ENCODE peak calls at places on chromosomes 1 and 21, in five cellular contexts. T is brain microvascular endothelial cell; M is heart left ventricle; U is CD8-positive, alpha-beta T cell; F is right lobe of liver. N is an unnamed sample.
A peak's percentile ranks its signal among the peaks of the same experiment; 100 is the strongest.

GRCh38 chr1:229094476-229095311 is 176.2 kb upstream of the RAB4A start:
- DNase-seq in T (peak; percentile 7), M (no peak), U (no peak), F (peak; percentile 40), N (no peak)

GRCh38 chr21:44377922-44378645 is 24.7 kb downstream of the TRPM2 start:
- DNase-seq in T (no peak), M (no peak), U (no peak), F (peak; percentile 34), N (peak; percentile 55)

GRCh38 chr1:33153650-33154049 is 28.2 kb downstream of the TRIM62 start:
- DNase-seq in T (peak; percentile 53), M (no peak), U (no peak), F (no peak), N (no peak)

GRCh38 chr1:24386241-24386640 is 27.3 kb downstream of the STPG1 start:
- DNase-seq in T (no peak), M (no peak), U (no peak), F (peak; percentile 23), N (no peak)

GRCh38 chr1:234134878-234135277 is 230.4 kb downstream of the SLC35F3 start:
- DNase-seq in T (no peak), M (no peak), U (no peak), F (no peak), N (no peak)

GRCh38 chr1:192485692-192486436 is 89.7 kb upstream of the RGS1 start:
- DNase-seq in T (peak; percentile 92), M (peak; percentile 66), U (no peak), F (peak; percentile 78), N (peak; percentile 80)

GRCh38 chr21:42746593-42747266 is 93.3 kb downstream of the PDE9A start:
- DNase-seq in T (no peak), M (no peak), U (peak; percentile 30), F (no peak), N (no peak)

GRCh38 chr1:236565530-236565929 is 38.8 kb downstream of the HEATR1 start:
- DNase-seq in T (no peak), M (no peak), U (no peak), F (no peak), N (no peak)

GRCh38 chr1:177873238-177873637 is 96.6 kb downstream of the SEC16B start:
- DNase-seq in T (peak; percentile 85), M (no peak), U (no peak), F (no peak), N (no peak)

GRCh38 chr1:11473635-11474034 is 5.3 kb upstream of the DISP3 start:
- DNase-seq in T (no peak), M (no peak), U (no peak), F (no peak), N (no peak)

GRCh38 chr1:209046935-209047334 is 536.6 kb upstream of the CAMK1G start:
- DNase-seq in T (no peak), M (no peak), U (no peak), F (no peak), N (no peak)

GRCh38 chr1:44652445-44653106 is 21.7 kb downstream of the TMEM53 start:
- DNase-seq in T (peak; percentile 60), M (peak; percentile 72), U (peak; percentile 64), F (peak; percentile 76), N (no peak)

GRCh38 chr1:234260578-234260977 is 112.7 kb upstream of the COA6 start:
- DNase-seq in T (no peak), M (no peak), U (no peak), F (no peak), N (no peak)

GRCh38 chr21:45736042-45736704 is 92.6 kb downstream of the PCBP3 start:
- DNase-seq in T (no peak), M (no peak), U (no peak), F (no peak), N (no peak)

DNA sequence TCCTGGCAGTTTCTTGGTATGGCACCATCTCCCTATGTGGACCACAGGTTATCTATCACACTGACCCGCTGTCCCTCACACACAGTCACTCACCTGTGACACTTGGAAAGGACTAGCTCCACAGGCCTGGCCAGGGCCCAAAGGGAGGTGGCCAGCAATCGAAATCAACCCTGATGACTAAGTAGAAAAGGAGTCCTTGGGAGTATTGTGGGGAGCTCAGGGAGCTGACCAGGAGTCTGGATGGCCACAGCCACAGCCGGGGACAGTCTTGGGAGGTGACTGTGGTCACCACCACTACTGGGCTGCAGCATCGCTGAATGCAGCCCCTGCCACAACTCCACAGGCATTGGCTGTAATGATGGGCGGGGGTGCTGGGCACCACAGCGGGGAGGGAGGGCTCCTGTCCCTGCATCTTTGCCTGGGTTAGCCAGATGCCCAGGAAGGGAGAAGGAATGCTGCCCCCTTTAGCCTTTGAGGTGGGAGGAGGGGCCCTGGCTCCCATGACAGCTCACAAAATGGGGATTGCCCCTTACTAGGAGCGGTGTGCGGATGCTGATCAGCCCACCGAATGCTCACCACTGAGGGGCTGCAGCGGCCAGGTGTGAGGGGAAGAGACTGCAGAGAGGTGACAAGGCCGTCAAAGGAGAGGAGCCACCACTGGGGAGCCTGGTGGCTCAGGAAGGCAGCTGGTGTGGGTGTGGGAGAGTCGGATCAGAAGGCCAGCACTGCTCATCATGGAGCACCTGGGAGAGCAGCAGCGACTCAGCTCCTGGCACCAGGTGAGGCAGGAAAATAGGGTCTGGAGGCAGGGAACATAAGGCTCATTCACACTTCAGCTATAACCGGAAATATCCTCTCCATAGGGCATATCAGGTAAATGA is 61.3 kb downstream of the H3-3A start:
- DNase-seq in T (no peak), M (no peak), U (no peak), F (no peak), N (peak; percentile 67)
- TF ChIP-seq CTCF in T (no peak), M (no peak), U (no peak), F (no peak), N (no peak)

DNA sequence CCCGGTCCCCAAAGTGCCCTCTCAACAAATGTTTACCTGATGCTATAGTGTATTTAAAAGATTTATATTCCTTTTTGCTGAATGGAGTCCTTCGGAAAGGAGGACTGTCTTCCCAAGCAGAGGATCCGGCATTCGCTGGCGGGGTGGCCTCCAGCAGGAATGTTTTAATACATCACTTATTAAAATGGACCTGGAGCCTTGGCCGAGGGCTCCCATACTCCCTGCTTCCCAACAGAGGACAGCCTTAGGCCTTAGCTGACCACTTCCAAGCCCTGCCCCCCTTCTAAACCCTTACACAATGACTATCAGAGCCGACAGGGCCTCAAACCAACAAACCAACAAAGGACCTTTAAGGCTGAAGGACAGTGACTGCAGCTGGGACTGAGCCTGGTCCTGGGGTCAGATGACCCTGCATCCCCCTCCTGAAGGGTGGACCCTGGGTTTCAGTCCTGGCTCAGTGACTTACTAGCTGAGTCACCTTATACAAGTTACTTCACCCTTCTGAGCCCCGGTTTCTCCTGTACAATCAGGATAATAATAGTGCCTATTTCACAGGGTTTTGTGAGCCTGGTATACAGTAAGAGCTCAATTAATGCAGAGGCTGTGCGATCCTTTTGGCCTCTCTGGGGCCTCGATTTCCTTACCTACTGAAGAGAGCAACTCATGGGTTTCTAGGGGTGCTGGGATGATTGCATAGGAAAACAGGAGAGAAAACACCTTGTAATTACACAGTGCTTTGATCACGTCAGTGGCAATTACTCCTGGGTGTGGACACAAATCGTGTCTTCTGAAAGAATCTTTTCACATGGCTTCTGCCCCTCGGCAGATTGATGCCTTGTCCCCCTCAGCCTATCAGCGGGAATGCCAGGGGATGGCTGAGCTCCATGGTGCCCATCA is 5.5 kb downstream of the CAMK2N1 start:
- DNase-seq in T (no peak), M (no peak), U (no peak), F (peak; percentile 91), N (no peak)
- H3K27ac ChIP-seq in T (no peak overlapping the region), M (no peak overlapping the region), U (no peak overlapping the region), F (peak overlapping the region; percentile 61), N (no peak overlapping the region)

GRCh38 chr1:42784946-42785693 is at the start of gene TMEM269:
- DNase-seq in T (no peak), M (no peak), U (peak; percentile 25), F (no peak), N (no peak)

GRCh38 chr1:42786097-42786496 is 1.3 kb downstream of the TMEM269 start:
- DNase-seq in T (no peak), M (no peak), U (no peak), F (no peak), N (no peak)

GRCh38 chr1:42788021-42788420 is 3.2 kb downstream of the TMEM269 start:
- DNase-seq in T (no peak), M (no peak), U (no peak), F (no peak), N (no peak)

GRCh38 chr1:42783092-42783491 is 1.7 kb upstream of the TMEM269 start:
- DNase-seq in T (no peak), M (no peak), U (no peak), F (no peak), N (no peak)

DNA sequence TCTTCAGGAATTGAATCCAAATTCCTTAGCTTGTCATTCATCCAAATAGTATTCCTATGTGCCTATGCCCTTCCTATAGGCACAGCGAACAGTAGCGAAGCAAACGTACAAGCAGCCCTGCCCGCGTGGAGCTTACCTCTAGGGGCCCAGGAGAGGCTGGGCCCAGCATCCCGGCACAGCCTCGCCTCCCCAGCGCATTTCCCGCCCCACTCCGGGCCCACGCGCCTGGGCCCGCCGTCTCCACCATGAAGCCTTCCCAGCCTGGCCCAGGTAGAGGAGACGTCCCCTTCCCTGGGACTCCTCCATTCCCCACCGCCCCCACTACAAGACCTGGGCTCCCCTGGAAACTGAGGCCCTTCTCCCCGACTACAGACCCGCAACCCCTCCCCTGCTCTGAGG is 245 bp upstream of the TMEM269 start:
- DNase-seq in T (no peak), M (no peak), U (no peak), F (no peak), N (no peak)
- H3K4me3 ChIP-seq in T (peak overlapping the region; percentile 48), M (no peak overlapping the region), U (peak overlapping the region; percentile 61), F (no peak overlapping the region), N (peak overlapping the region; percentile 71)

GRCh38 chr1:27403065-27403726 is 10.8 kb downstream of the GPR3 start:
- DNase-seq in T (no peak), M (peak; percentile 81), U (no peak), F (peak; percentile 54), N (no peak)

GRCh38 chr1:27405074-27405473 is 12.7 kb downstream of the GPR3 start:
- DNase-seq in T (peak; percentile 42), M (peak; percentile 75), U (no peak), F (no peak), N (no peak)

GRCh38 chr1:27403931-27404330 is 11.5 kb downstream of the GPR3 start:
- DNase-seq in T (no peak), M (no peak), U (no peak), F (no peak), N (no peak)

GRCh38 chr1:27408151-27408550 is 15.7 kb downstream of the GPR3 start:
- DNase-seq in T (no peak), M (no peak), U (no peak), F (no peak), N (no peak)

GRCh38 chr1:27406354-27406665 is 13.9 kb downstream of the GPR3 start:
- DNase-seq in T (no peak), M (no peak), U (no peak), F (no peak), N (no peak)
- TF ChIP-seq CTCF in T (no peak), M (no peak), U (no peak), F (no peak), N (no peak)

GRCh38 chr21:39066829-39067785 is 116.1 kb downstream of the PSMG1 start:
- DNase-seq in T (no peak), M (no peak), U (no peak), F (no peak), N (no peak)
- H3K27ac ChIP-seq in T (no peak overlapping the region), M (peak overlapping the region; percentile 64), U (no peak overlapping the region), F (no peak overlapping the region), N (peak overlapping the region; percentile 64)